ENCODE peak calls at places on chromosomes 11 and 22, in six cellular contexts. C is neural progenitor cell, K is AG04450, V is dorsolateral prefrontal cortex, G is left ventricle myocardium inferior, S is mesothelial cell of epicardium. J is an unnamed sample.

GRCh38 chr11:75338516-75339218 is 12.8 kb downstream of the ARRB1 start:
- DNase-seq in S (no peak), C (no peak), K (no peak), G (no peak), V (no peak), J (peak; percentile 25)

GRCh38 chr11:88886796-88887195 is 179.0 kb downstream of the GRM5 start:
- DNase-seq in G (no peak), S (no peak), C (peak; percentile 70), K (peak; percentile 10), V (no peak), J (peak; percentile 37)

GRCh38 chr11:134987223-134987768 is 575.3 kb upstream of the B3GAT1 start:
- DNase-seq in G (no peak), C (no peak), K (no peak), S (no peak), V (no peak), J (no peak)

GRCh38 chr11:95119361-95120060 is 29.9 kb downstream of the ENDOD1 start:
- DNase-seq in K (no peak), G (no peak), V (no peak), C (no peak), S (no peak), J (peak; percentile 76)

GRCh38 chr22:42033263-42034181 is 34.9 kb downstream of the WBP2NL start:
- DNase-seq in S (no peak), C (no peak), V (no peak), G (no peak), K (no peak), J (no peak)

GRCh38 chr22:18076060-18076497 is 1.7 kb upstream of the PEX26 start:
- DNase-seq in S (peak; percentile 53), G (no peak), V (peak; percentile 51), K (peak; percentile 80), C (peak; percentile 88), J (peak; percentile 84)

GRCh38 chr11:13288375-13289029 is 10.9 kb downstream of the BMAL1 start:
- DNase-seq in K (no peak), V (no peak), S (no peak), C (no peak), G (no peak), J (peak; percentile 47)

GRCh38 chr11:67313125-67313890 is 10.0 kb downstream of the SSH3 start:
- DNase-seq in S (no peak), C (no peak), V (no peak), G (no peak), K (no peak), J (no peak)

GRCh38 chr11:68002943-68003845 is 703 bp downstream of the UNC93B1 start:
- DNase-seq in G (no peak), V (no peak), K (no peak), C (peak; percentile 62), S (no peak), J (no peak)

GRCh38 chr11:119034813-119035212 is 4.1 kb upstream of the SLC37A4 start:
- DNase-seq in G (no peak), S (no peak), C (no peak), V (no peak), K (no peak), J (no peak)

GRCh38 chr11:110565344-110565684 is 135.6 kb downstream of the FDX1 start:
- DNase-seq in G (no peak), V (no peak), K (no peak), S (peak; percentile 54), C (peak; percentile 40), J (peak; percentile 22)

GRCh38 chr11:86737752-86738151 is 62.6 kb upstream of the PRSS23 start:
- DNase-seq in V (no peak), S (no peak), C (no peak), K (no peak), G (no peak), J (peak; percentile 60)

GRCh38 chr11:134157451-134157850 is 66.3 kb downstream of the NCAPD3 start:
- DNase-seq in K (no peak), C (no peak), S (no peak), V (no peak), G (no peak), J (no peak)

GRCh38 chr11:34650528-34650927 is 29.6 kb downstream of the EHF start:
- DNase-seq in V (no peak), C (no peak), S (no peak), G (no peak), K (no peak), J (no peak)

GRCh38 chr11:67045314-67045713 is 11.3 kb upstream of the RHOD start:
- DNase-seq in G (no peak), C (no peak), S (no peak), V (no peak), K (peak; percentile 69), J (peak; percentile 84)

GRCh38 chr11:15106201-15106965 is 8.3 kb upstream of the INSC start:
- DNase-seq in V (no peak), G (no peak), S (no peak), K (no peak), C (peak; percentile 42), J (peak; percentile 82)

GRCh38 chr11:64121637-64122410 is 44.1 kb downstream of the MACROD1 start:
- DNase-seq in C (peak; percentile 36), S (no peak), G (no peak), K (peak; percentile 76), V (no peak), J (peak; percentile 43)

GRCh38 chr11:8403310-8403709 is 139.6 kb upstream of the LMO1 start:
- DNase-seq in C (peak; percentile 16), S (no peak), G (no peak), V (no peak), K (no peak), J (peak; percentile 22)

GRCh38 chr11:117378966-117379865 is 51.6 kb downstream of the CEP164 start:
- DNase-seq in S (no peak), C (no peak), K (no peak), G (peak; percentile 43), V (no peak), J (peak; percentile 2)

GRCh38 chr11:104073950-104074349 is 37.5 kb downstream of the DDI1 start:
- DNase-seq in G (no peak), S (no peak), C (no peak), V (no peak), K (no peak), J (peak; percentile 92)

GRCh38 chr11:109480251-109480650 is 58.3 kb downstream of the C11orf87 start:
- DNase-seq in K (no peak), S (no peak), G (no peak), C (peak; percentile 1), V (no peak), J (no peak)

GRCh38 chr22:35894464-35894878 is 134.2 kb downstream of the RBFOX2 start:
- DNase-seq in C (peak; percentile 12), S (no peak), V (no peak), G (no peak), K (no peak), J (no peak)

GRCh38 chr11:63901660-63902059 is 15.3 kb downstream of the RCOR2 start:
- DNase-seq in K (no peak), V (no peak), G (no peak), C (no peak), S (no peak), J (no peak)

GRCh38 chr11:1826552-1827094 is 8.2 kb upstream of the SYT8 start:
- DNase-seq in V (no peak), C (no peak), S (no peak), K (no peak), G (no peak), J (peak; percentile 56)
- TF ChIP-seq CTCF in V (no peak), C (peak; percentile 22), S (no peak), K (peak; percentile 24), G (no peak), J (peak; percentile 68)

GRCh38 chr11:65487467-65488272 is 11.2 kb upstream of the MALAT1 start:
- DNase-seq in K (peak; percentile 100), S (peak; percentile 94), G (peak; percentile 99), V (peak; percentile 100), C (peak; percentile 99), J (peak; percentile 99)
- TF ChIP-seq CTCF in K (no peak), S (no peak), G (no peak), V (peak; percentile 31), C (no peak), J (no peak)

GRCh38 chr11:36622431-36623136 is 24.5 kb upstream of the RAG2 start:
- DNase-seq in V (no peak), G (no peak), K (peak; percentile 0), C (peak; percentile 9), S (no peak), J (peak; percentile 49)
- TF ChIP-seq CTCF in V (peak; percentile 46), G (peak; percentile 66), K (peak; percentile 60), C (peak; percentile 45), S (no peak), J (peak; percentile 25)

GRCh38 chr11:10564692-10565318 is 3.7 kb downstream of the LYVE1 start:
- DNase-seq in G (no peak), K (no peak), S (no peak), C (no peak), V (no peak), J (no peak)
- TF ChIP-seq CTCF in G (peak; percentile 51), K (peak; percentile 36), S (no peak), C (peak; percentile 23), V (no peak), J (peak; percentile 40)